ENCODE peak calls at places on chromosomes 2 and 18, in ten cellular contexts. R is sigmoid colon, H is ovary, A is stomach, I is Peyer's patch, J is HCT116, V is endothelial cell of umbilical vein, T is breast epithelium, G is GM12891, S is IMR-90. Q is an unnamed sample.

GRCh38 chr18:45121146-45121545 is 440.5 kb downstream of the SETBP1 start:
- DNase-seq in T (no peak), V (no peak), S (no peak), H (no peak), A (no peak), J (no peak), I (no peak), G (no peak), R (no peak), Q (no peak)

GRCh38 chr18:61892683-61893303 is at the start of gene RNF152:
- DNase-seq in S (peak), G (no peak), J (no peak), V (peak), R (peak), A (peak), H (peak), T (no peak), I (no peak), Q (no peak)

GRCh38 chr18:77133920-77134496 is 1.4 kb upstream of the MBP start:
- DNase-seq in J (no peak), G (no peak), V (no peak), R (peak), T (peak), H (no peak), S (no peak), I (peak), A (no peak), Q (peak)

GRCh38 chr2:171952276-171952675 is 30.0 kb downstream of the HAT1 start:
- DNase-seq in T (no peak), J (no peak), R (no peak), I (no peak), S (no peak), V (no peak), G (no peak), A (no peak), H (no peak), Q (no peak)

GRCh38 chr2:237754182-237754581 is 44.4 kb upstream of the RBM44 start:
- DNase-seq in R (no peak), G (no peak), V (no peak), H (no peak), A (no peak), I (no peak), J (no peak), S (peak), T (no peak), Q (peak)

GRCh38 chr18:77486985-77487384 is 237.3 kb downstream of the GALR1 start:
- DNase-seq in A (no peak), I (no peak), R (no peak), T (no peak), H (no peak), J (no peak), S (no peak), V (no peak), G (no peak), Q (no peak)

GRCh38 chr2:61247204-61247812 is 85.3 kb downstream of the C2orf74 start:
- DNase-seq in V (no peak), S (peak), G (no peak), A (no peak), T (no peak), J (no peak), H (no peak), R (no peak), I (no peak), Q (peak)

GRCh38 chr2:222050981-222051380 is 247.8 kb downstream of the PAX3 start:
- DNase-seq in T (no peak), I (no peak), S (no peak), J (no peak), V (no peak), G (no peak), H (no peak), R (no peak), A (peak), Q (no peak)

GRCh38 chr2:147030966-147031760 is 813.7 kb upstream of the ACVR2A start:
- DNase-seq in R (no peak), I (no peak), H (no peak), J (peak), T (no peak), A (no peak), V (peak), G (no peak), S (peak), Q (no peak)

GRCh38 chr18:13813271-13813849 is 10.6 kb upstream of the MC5R start:
- DNase-seq in G (peak), H (no peak), I (peak), A (peak), V (peak), R (no peak), S (peak), T (peak), J (peak), Q (peak)

GRCh38 chr18:62625019-62625418 is 90.3 kb upstream of the PHLPP1 start:
- DNase-seq in T (no peak), V (no peak), G (no peak), J (no peak), A (no peak), S (no peak), I (no peak), H (no peak), R (peak), Q (no peak)

GRCh38 chr2:39504790-39505335 is 67.8 kb upstream of the MAP4K3 start:
- DNase-seq in R (no peak), G (no peak), A (no peak), S (peak), T (no peak), J (no peak), I (no peak), H (no peak), V (peak), Q (no peak)

GRCh38 chr2:238872628-238873400 is 24.9 kb downstream of the TWIST2 start:
- DNase-seq in T (no peak), R (no peak), A (no peak), G (no peak), V (no peak), J (no peak), I (no peak), H (no peak), S (no peak), Q (no peak)

GRCh38 chr18:44732604-44733003 is 51.9 kb downstream of the SETBP1 start:
- DNase-seq in I (no peak), J (no peak), V (no peak), A (no peak), H (no peak), T (peak), G (no peak), S (no peak), R (no peak), Q (no peak)

GRCh38 chr2:205769879-205770278 is 87.6 kb downstream of the NRP2 start:
- DNase-seq in I (no peak), A (peak), V (no peak), G (no peak), H (no peak), T (no peak), J (no peak), S (peak), R (no peak), Q (no peak)

GRCh38 chr2:151669585-151670081 is 64.6 kb downstream of the NEB start:
- DNase-seq in J (no peak), T (no peak), I (no peak), V (no peak), H (no peak), G (no peak), A (no peak), R (no peak), S (no peak), Q (peak)

GRCh38 chr18:22627506-22627905 is 209.8 kb upstream of the CTAGE1 start:
- DNase-seq in A (no peak), I (no peak), H (no peak), V (no peak), S (no peak), G (no peak), T (no peak), J (no peak), R (no peak), Q (no peak)

GRCh38 chr2:221346411-221346810 is 225.7 kb downstream of the EPHA4 start:
- DNase-seq in G (no peak), A (no peak), I (no peak), V (no peak), J (no peak), R (no peak), H (peak), T (no peak), S (no peak), Q (no peak)

GRCh38 chr2:129923265-129924141 is 56.0 kb upstream of the RAB6C start:
- DNase-seq in I (no peak), H (no peak), S (peak), A (no peak), T (no peak), G (no peak), J (peak), V (peak), R (no peak), Q (peak)

GRCh38 chr2:234178309-234179030 is 128.0 kb downstream of the SPP2 start:
- DNase-seq in V (peak), R (no peak), J (no peak), T (no peak), I (no peak), A (no peak), S (peak), G (no peak), H (no peak), Q (no peak)

GRCh38 chr18:2518473-2518872 is 52.8 kb downstream of the METTL4 start:
- DNase-seq in G (no peak), H (no peak), A (no peak), S (no peak), T (no peak), R (no peak), J (no peak), V (no peak), I (no peak), Q (peak)

GRCh38 chr2:176885661-176886060 is 326.9 kb upstream of the HNRNPA3 start:
- DNase-seq in J (no peak), G (no peak), T (no peak), I (no peak), A (no peak), R (no peak), S (no peak), H (no peak), V (no peak), Q (no peak)

GRCh38 chr2:241617431-241618154 is 19.4 kb downstream of the THAP4 start:
- DNase-seq in R (no peak), S (no peak), A (no peak), J (no peak), G (peak), T (no peak), I (peak), H (no peak), V (peak), Q (no peak)

GRCh38 chr2:201444676-201445441 is 6.4 kb downstream of the TRAK2 start:
- DNase-seq in R (no peak), I (no peak), J (no peak), H (no peak), S (no peak), A (no peak), V (no peak), G (no peak), T (no peak), Q (no peak)
- TF ChIP-seq POLR2A in R (no peak), I (no peak), J (no peak), H (no peak), S (no peak), A (no peak), V (no peak), G (no peak), T (no peak), Q (no peak)

GRCh38 chr2:231667096-231667427 is 41.3 kb upstream of the PTMA start:
- DNase-seq in H (no peak), G (no peak), I (no peak), J (no peak), V (no peak), R (no peak), A (no peak), S (no peak), T (no peak), Q (no peak)
- TF ChIP-seq POLR2A in H (no peak), G (no peak), I (no peak), J (no peak), V (no peak), R (no peak), A (no peak), S (no peak), T (no peak), Q (no peak)

GRCh38 chr2:17538844-17539554 is 1.5 kb upstream of the VSNL1 start:
- DNase-seq in J (peak), S (peak), V (peak), I (no peak), G (peak), T (peak), A (peak), R (peak), H (peak), Q (no peak)
- TF ChIP-seq POLR2A in J (no peak), S (no peak), V (no peak), I (no peak), G (no peak), T (no peak), A (no peak), R (no peak), H (no peak), Q (no peak)

GRCh38 chr2:113083311-113083710 is 15.5 kb downstream of the IL1F10 start:
- DNase-seq in T (no peak), G (no peak), R (no peak), I (no peak), J (no peak), H (no peak), V (no peak), A (no peak), S (no peak), Q (no peak)
- TF ChIP-seq POLR2A in T (no peak), G (no peak), R (no peak), I (no peak), J (no peak), H (no peak), V (no peak), A (no peak), S (no peak), Q (peak)

GRCh38 chr2:231463698-231464575 is at the start of gene NCL:
- DNase-seq in A (peak), G (peak), J (peak), R (peak), I (peak), H (peak), T (peak), S (peak), V (peak), Q (peak)

GRCh38 chr2:231462729-231463465 is 1.4 kb downstream of the NCL start:
- DNase-seq in A (no peak), J (no peak), T (no peak), S (no peak), V (no peak), G (no peak), I (no peak), R (no peak), H (no peak), Q (no peak)

GRCh38 chr2:231467016-231467545 is 2.8 kb upstream of the NCL start:
- DNase-seq in H (no peak), G (no peak), A (no peak), S (no peak), R (no peak), V (no peak), J (no peak), I (no peak), T (no peak), Q (no peak)

GRCh38 chr2:231467613-231468525 is 3.6 kb upstream of the NCL start:
- DNase-seq in A (no peak), G (no peak), S (no peak), J (no peak), R (no peak), V (no peak), T (no peak), H (no peak), I (no peak), Q (no peak)

DNA sequence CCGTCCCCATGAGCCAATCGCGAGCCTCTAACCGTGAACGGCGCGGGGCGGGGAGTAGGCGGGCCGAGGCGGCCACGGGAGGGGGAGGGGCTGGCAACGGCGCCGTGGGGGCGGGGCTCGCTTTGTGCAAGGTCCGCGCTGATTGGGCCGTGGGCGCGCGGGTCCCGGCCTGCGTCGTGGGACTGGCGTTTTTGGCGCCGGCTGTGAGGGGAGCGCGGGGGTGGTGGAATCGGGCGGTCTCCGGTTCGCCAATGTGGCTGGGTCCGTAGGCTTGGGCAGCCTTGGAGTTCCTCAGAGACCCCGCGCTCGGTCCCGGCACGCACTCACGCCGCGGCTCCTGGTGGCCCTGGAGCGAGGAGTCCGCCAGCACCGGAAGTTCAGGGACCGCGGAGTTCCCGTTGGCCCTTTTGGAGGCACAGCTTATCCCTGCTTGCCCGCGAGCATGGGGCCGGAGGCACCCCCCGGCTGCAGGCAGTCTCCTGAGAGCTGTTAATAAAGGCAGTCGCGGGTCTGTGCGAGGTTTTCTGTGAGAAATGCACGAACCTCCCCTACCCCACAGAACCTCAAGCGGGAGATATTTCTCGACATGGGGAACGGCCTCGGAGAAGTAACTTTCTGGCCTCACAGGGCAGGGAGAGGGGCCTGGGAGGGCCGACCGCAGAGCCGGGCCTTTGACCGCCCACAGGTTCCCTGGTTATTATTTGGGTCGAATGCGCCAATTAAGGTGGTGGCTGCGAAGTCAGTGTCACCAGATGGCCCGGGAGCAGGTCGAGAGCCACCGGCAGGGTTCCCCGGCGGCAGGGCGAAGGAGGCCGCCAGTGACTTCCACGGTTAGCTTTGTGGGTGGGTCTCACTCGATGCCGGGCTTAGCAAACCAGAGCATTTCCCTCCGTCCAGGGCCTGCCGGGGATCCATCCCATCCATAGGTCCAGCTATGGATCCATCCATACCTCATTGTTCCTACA is 574 bp upstream of the NCL start:
- DNase-seq in J (peak), G (peak), R (no peak), V (no peak), T (peak), I (peak), A (peak), H (peak), S (no peak), Q (peak)
- TF ChIP-seq POLR2A in J (peak), G (peak), R (peak), V (peak), T (peak), I (no peak), A (no peak), H (no peak), S (no peak), Q (peak)

GRCh38 chr2:102187191-102188150 is 648 bp downstream of the IL1RL2 start:
- DNase-seq in G (no peak), A (peak), I (no peak), H (peak), T (no peak), S (peak), J (no peak), V (peak), R (peak), Q (peak)
- TF ChIP-seq POLR2A in G (no peak), A (no peak), I (no peak), H (no peak), T (no peak), S (no peak), J (no peak), V (no peak), R (no peak), Q (no peak)

GRCh38 chr2:73728043-73728442 is 9.1 kb downstream of the TPRKB start:
- DNase-seq in G (no peak), I (no peak), R (no peak), S (no peak), T (no peak), J (no peak), H (no peak), A (no peak), V (no peak), Q (no peak)

GRCh38 chr2:73736378-73736777 is 767 bp downstream of the TPRKB start:
- DNase-seq in I (no peak), G (no peak), A (no peak), R (no peak), T (no peak), J (no peak), H (no peak), V (peak), S (no peak), Q (no peak)

GRCh38 chr2:73728711-73729110 is 8.4 kb downstream of the TPRKB start:
- DNase-seq in V (no peak), A (no peak), S (no peak), J (no peak), T (no peak), H (no peak), I (no peak), G (no peak), R (no peak), Q (no peak)

GRCh38 chr2:73730810-73731209 is 6.3 kb downstream of the TPRKB start:
- DNase-seq in A (peak), H (peak), S (no peak), V (peak), R (no peak), G (no peak), T (no peak), I (no peak), J (no peak), Q (no peak)
- TF ChIP-seq POLR2A in A (no peak), H (no peak), S (no peak), V (no peak), R (no peak), G (no peak), T (no peak), I (no peak), J (no peak), Q (no peak)

Q was measured in erythroblast.